ENCODE peak calls at places on chromosomes 4 and X, in nine cellular contexts. One of them, this sample, is unnamed.

GRCh38 chrX:100636321-100636991 is at the start of gene TSPAN6:
- DNase-seq in substantia nigra: peak; percentile 18
- DNase-seq in left colon: peak; percentile 70
- DNase-seq in brain microvascular endothelial cell: peak; percentile 89
- DNase-seq in A549: peak; percentile 91
- DNase-seq in stimulated activated CD8-positive, alpha-beta memory T cell treated with anti-CD3 and anti-CD28 coated beads, Interleukin-12 subunit alpha, Interleukin-12 subunit beta, amount 100 ng/mL, for 1 hour: peak; percentile 39
- DNase-seq in Peyer's patch: peak; percentile 54
- DNase-seq in NAMALWA: no peak
- DNase-seq in CD4-positive, alpha-beta memory T cell: peak; percentile 74
- DNase-seq in this sample: peak; percentile 78

GRCh38 chr4:143482753-143483362 is 30.6 kb upstream of the SMARCA5 start:
- DNase-seq in substantia nigra: peak; percentile 11
- DNase-seq in left colon: no peak
- DNase-seq in brain microvascular endothelial cell: peak; percentile 32
- DNase-seq in A549: peak; percentile 47
- DNase-seq in stimulated activated CD8-positive, alpha-beta memory T cell treated with anti-CD3 and anti-CD28 coated beads, Interleukin-12 subunit alpha, Interleukin-12 subunit beta, amount 100 ng/mL, for 1 hour: no peak
- DNase-seq in Peyer's patch: no peak
- DNase-seq in NAMALWA: peak; percentile 84
- DNase-seq in CD4-positive, alpha-beta memory T cell: no peak
- DNase-seq in this sample: no peak

GRCh38 chr4:53508446-53508845 is 82.8 kb downstream of the LNX1 start:
- DNase-seq in substantia nigra: no peak
- DNase-seq in left colon: no peak
- DNase-seq in brain microvascular endothelial cell: peak; percentile 68
- DNase-seq in A549: peak; percentile 10
- DNase-seq in stimulated activated CD8-positive, alpha-beta memory T cell treated with anti-CD3 and anti-CD28 coated beads, Interleukin-12 subunit alpha, Interleukin-12 subunit beta, amount 100 ng/mL, for 1 hour: no peak
- DNase-seq in Peyer's patch: no peak
- DNase-seq in NAMALWA: no peak
- DNase-seq in CD4-positive, alpha-beta memory T cell: no peak
- DNase-seq in this sample: no peak

GRCh38 chrX:66633541-66633940 is 5.3 kb downstream of the EDA2R start:
- DNase-seq in substantia nigra: no peak
- DNase-seq in left colon: no peak
- DNase-seq in brain microvascular endothelial cell: peak; percentile 52
- DNase-seq in A549: no peak
- DNase-seq in stimulated activated CD8-positive, alpha-beta memory T cell treated with anti-CD3 and anti-CD28 coated beads, Interleukin-12 subunit alpha, Interleukin-12 subunit beta, amount 100 ng/mL, for 1 hour: no peak
- DNase-seq in Peyer's patch: no peak
- DNase-seq in NAMALWA: no peak
- DNase-seq in CD4-positive, alpha-beta memory T cell: no peak
- DNase-seq in this sample: no peak

GRCh38 chrX:94492541-94492940 is 818.5 kb downstream of the FAM133A start:
- DNase-seq in substantia nigra: no peak
- DNase-seq in left colon: no peak
- DNase-seq in brain microvascular endothelial cell: no peak
- DNase-seq in A549: no peak
- DNase-seq in stimulated activated CD8-positive, alpha-beta memory T cell treated with anti-CD3 and anti-CD28 coated beads, Interleukin-12 subunit alpha, Interleukin-12 subunit beta, amount 100 ng/mL, for 1 hour: no peak
- DNase-seq in Peyer's patch: no peak
- DNase-seq in NAMALWA: no peak
- DNase-seq in CD4-positive, alpha-beta memory T cell: no peak
- DNase-seq in this sample: no peak

GRCh38 chrX:155009994-155010472 is 12.5 kb downstream of the F8 start:
- DNase-seq in substantia nigra: no peak
- DNase-seq in left colon: no peak
- DNase-seq in brain microvascular endothelial cell: no peak
- DNase-seq in A549: no peak
- DNase-seq in stimulated activated CD8-positive, alpha-beta memory T cell treated with anti-CD3 and anti-CD28 coated beads, Interleukin-12 subunit alpha, Interleukin-12 subunit beta, amount 100 ng/mL, for 1 hour: no peak
- DNase-seq in Peyer's patch: no peak
- DNase-seq in NAMALWA: no peak
- DNase-seq in CD4-positive, alpha-beta memory T cell: no peak
- DNase-seq in this sample: no peak

GRCh38 chr4:106334732-106335131 is 18.4 kb downstream of the AIMP1 start:
- DNase-seq in substantia nigra: no peak
- DNase-seq in left colon: no peak
- DNase-seq in brain microvascular endothelial cell: peak; percentile 55
- DNase-seq in A549: no peak
- DNase-seq in stimulated activated CD8-positive, alpha-beta memory T cell treated with anti-CD3 and anti-CD28 coated beads, Interleukin-12 subunit alpha, Interleukin-12 subunit beta, amount 100 ng/mL, for 1 hour: no peak
- DNase-seq in Peyer's patch: no peak
- DNase-seq in NAMALWA: no peak
- DNase-seq in CD4-positive, alpha-beta memory T cell: no peak
- DNase-seq in this sample: no peak

GRCh38 chr4:55754754-55755350 is 64.7 kb upstream of the EXOC1L start:
- DNase-seq in substantia nigra: no peak
- DNase-seq in left colon: no peak
- DNase-seq in brain microvascular endothelial cell: no peak
- DNase-seq in A549: no peak
- DNase-seq in stimulated activated CD8-positive, alpha-beta memory T cell treated with anti-CD3 and anti-CD28 coated beads, Interleukin-12 subunit alpha, Interleukin-12 subunit beta, amount 100 ng/mL, for 1 hour: no peak
- DNase-seq in Peyer's patch: no peak
- DNase-seq in NAMALWA: no peak
- DNase-seq in CD4-positive, alpha-beta memory T cell: no peak
- DNase-seq in this sample: no peak

GRCh38 chr4:173211838-173212237 is 43.2 kb downstream of the GALNT7 start:
- DNase-seq in substantia nigra: no peak
- DNase-seq in left colon: no peak
- DNase-seq in brain microvascular endothelial cell: peak; percentile 52
- DNase-seq in A549: peak; percentile 58
- DNase-seq in stimulated activated CD8-positive, alpha-beta memory T cell treated with anti-CD3 and anti-CD28 coated beads, Interleukin-12 subunit alpha, Interleukin-12 subunit beta, amount 100 ng/mL, for 1 hour: no peak
- DNase-seq in Peyer's patch: no peak
- DNase-seq in NAMALWA: no peak
- DNase-seq in CD4-positive, alpha-beta memory T cell: no peak
- DNase-seq in this sample: no peak

GRCh38 chr4:111988514-111988913 is 156.7 kb upstream of the FAM241A start:
- DNase-seq in substantia nigra: no peak
- DNase-seq in left colon: no peak
- DNase-seq in brain microvascular endothelial cell: no peak
- DNase-seq in A549: no peak
- DNase-seq in stimulated activated CD8-positive, alpha-beta memory T cell treated with anti-CD3 and anti-CD28 coated beads, Interleukin-12 subunit alpha, Interleukin-12 subunit beta, amount 100 ng/mL, for 1 hour: no peak
- DNase-seq in Peyer's patch: no peak
- DNase-seq in NAMALWA: no peak
- DNase-seq in CD4-positive, alpha-beta memory T cell: no peak
- DNase-seq in this sample: no peak

GRCh38 chr4:78667764-78668163 is 108.4 kb upstream of the BMP2K start:
- DNase-seq in substantia nigra: no peak
- DNase-seq in left colon: no peak
- DNase-seq in brain microvascular endothelial cell: no peak
- DNase-seq in A549: no peak
- DNase-seq in stimulated activated CD8-positive, alpha-beta memory T cell treated with anti-CD3 and anti-CD28 coated beads, Interleukin-12 subunit alpha, Interleukin-12 subunit beta, amount 100 ng/mL, for 1 hour: no peak
- DNase-seq in Peyer's patch: no peak
- DNase-seq in NAMALWA: peak; percentile 26
- DNase-seq in CD4-positive, alpha-beta memory T cell: no peak
- DNase-seq in this sample: no peak

GRCh38 chrX:54182194-54182863 is 725 bp downstream of the FAM120C start:
- DNase-seq in substantia nigra: peak; percentile 39
- DNase-seq in left colon: peak; percentile 71
- DNase-seq in brain microvascular endothelial cell: no peak
- DNase-seq in A549: peak; percentile 66
- DNase-seq in stimulated activated CD8-positive, alpha-beta memory T cell treated with anti-CD3 and anti-CD28 coated beads, Interleukin-12 subunit alpha, Interleukin-12 subunit beta, amount 100 ng/mL, for 1 hour: peak; percentile 36
- DNase-seq in Peyer's patch: peak; percentile 75
- DNase-seq in NAMALWA: peak; percentile 63
- DNase-seq in CD4-positive, alpha-beta memory T cell: peak; percentile 78
- DNase-seq in this sample: peak; percentile 52

GRCh38 chr4:38169524-38169923 is 209.3 kb downstream of the PTTG2 start:
- DNase-seq in substantia nigra: no peak
- DNase-seq in left colon: no peak
- DNase-seq in brain microvascular endothelial cell: no peak
- DNase-seq in A549: no peak
- DNase-seq in stimulated activated CD8-positive, alpha-beta memory T cell treated with anti-CD3 and anti-CD28 coated beads, Interleukin-12 subunit alpha, Interleukin-12 subunit beta, amount 100 ng/mL, for 1 hour: no peak
- DNase-seq in Peyer's patch: no peak
- DNase-seq in NAMALWA: no peak
- DNase-seq in CD4-positive, alpha-beta memory T cell: no peak
- DNase-seq in this sample: no peak

GRCh38 chr4:56320293-56320692 is 67.0 kb downstream of the AASDH start:
- DNase-seq in substantia nigra: no peak
- DNase-seq in left colon: no peak
- DNase-seq in brain microvascular endothelial cell: no peak
- DNase-seq in A549: peak; percentile 3
- DNase-seq in stimulated activated CD8-positive, alpha-beta memory T cell treated with anti-CD3 and anti-CD28 coated beads, Interleukin-12 subunit alpha, Interleukin-12 subunit beta, amount 100 ng/mL, for 1 hour: no peak
- DNase-seq in Peyer's patch: no peak
- DNase-seq in NAMALWA: no peak
- DNase-seq in CD4-positive, alpha-beta memory T cell: no peak
- DNase-seq in this sample: no peak

GRCh38 chr4:124053872-124054538 is 657.4 kb downstream of the SPRY1 start:
- DNase-seq in substantia nigra: no peak
- DNase-seq in left colon: no peak
- DNase-seq in brain microvascular endothelial cell: no peak
- DNase-seq in A549: no peak
- DNase-seq in stimulated activated CD8-positive, alpha-beta memory T cell treated with anti-CD3 and anti-CD28 coated beads, Interleukin-12 subunit alpha, Interleukin-12 subunit beta, amount 100 ng/mL, for 1 hour: no peak
- DNase-seq in Peyer's patch: no peak
- DNase-seq in NAMALWA: no peak
- DNase-seq in CD4-positive, alpha-beta memory T cell: no peak
- DNase-seq in this sample: no peak

GRCh38 chrX:136028383-136028984 is 43.2 kb downstream of the SLC9A6 start:
- DNase-seq in substantia nigra: no peak
- DNase-seq in left colon: no peak
- DNase-seq in brain microvascular endothelial cell: no peak
- DNase-seq in A549: peak; percentile 55
- DNase-seq in stimulated activated CD8-positive, alpha-beta memory T cell treated with anti-CD3 and anti-CD28 coated beads, Interleukin-12 subunit alpha, Interleukin-12 subunit beta, amount 100 ng/mL, for 1 hour: no peak
- DNase-seq in Peyer's patch: no peak
- DNase-seq in NAMALWA: peak; percentile 60
- DNase-seq in CD4-positive, alpha-beta memory T cell: no peak
- DNase-seq in this sample: peak; percentile 49

GRCh38 chr4:158535130-158535614 is 13.5 kb downstream of the RXFP1 start:
- DNase-seq in substantia nigra: no peak
- DNase-seq in left colon: no peak
- DNase-seq in brain microvascular endothelial cell: peak; percentile 82
- DNase-seq in A549: peak; percentile 69
- DNase-seq in stimulated activated CD8-positive, alpha-beta memory T cell treated with anti-CD3 and anti-CD28 coated beads, Interleukin-12 subunit alpha, Interleukin-12 subunit beta, amount 100 ng/mL, for 1 hour: no peak
- DNase-seq in Peyer's patch: no peak
- DNase-seq in NAMALWA: peak; percentile 37
- DNase-seq in CD4-positive, alpha-beta memory T cell: no peak
- DNase-seq in this sample: no peak

GRCh38 chr4:41013746-41014145 is 200.6 kb downstream of the APBB2 start:
- DNase-seq in substantia nigra: no peak
- DNase-seq in left colon: no peak
- DNase-seq in brain microvascular endothelial cell: no peak
- DNase-seq in A549: no peak
- DNase-seq in stimulated activated CD8-positive, alpha-beta memory T cell treated with anti-CD3 and anti-CD28 coated beads, Interleukin-12 subunit alpha, Interleukin-12 subunit beta, amount 100 ng/mL, for 1 hour: no peak
- DNase-seq in Peyer's patch: no peak
- DNase-seq in NAMALWA: no peak
- DNase-seq in CD4-positive, alpha-beta memory T cell: no peak
- DNase-seq in this sample: no peak

GRCh38 chrX:23493941-23494374 is 159.3 kb downstream of the PTCHD1 start:
- DNase-seq in substantia nigra: no peak
- DNase-seq in left colon: no peak
- DNase-seq in brain microvascular endothelial cell: peak; percentile 25
- DNase-seq in A549: peak; percentile 11
- DNase-seq in stimulated activated CD8-positive, alpha-beta memory T cell treated with anti-CD3 and anti-CD28 coated beads, Interleukin-12 subunit alpha, Interleukin-12 subunit beta, amount 100 ng/mL, for 1 hour: no peak
- DNase-seq in Peyer's patch: no peak
- DNase-seq in NAMALWA: peak; percentile 4
- DNase-seq in CD4-positive, alpha-beta memory T cell: no peak
- DNase-seq in this sample: no peak

GRCh38 chrX:11470231-11470630 is 177.0 kb downstream of the AMELX start:
- DNase-seq in substantia nigra: no peak
- DNase-seq in left colon: no peak
- DNase-seq in brain microvascular endothelial cell: peak; percentile 75
- DNase-seq in A549: peak; percentile 25
- DNase-seq in stimulated activated CD8-positive, alpha-beta memory T cell treated with anti-CD3 and anti-CD28 coated beads, Interleukin-12 subunit alpha, Interleukin-12 subunit beta, amount 100 ng/mL, for 1 hour: no peak
- DNase-seq in Peyer's patch: no peak
- DNase-seq in NAMALWA: no peak
- DNase-seq in CD4-positive, alpha-beta memory T cell: peak; percentile 23
- DNase-seq in this sample: no peak

GRCh38 chrX:48715066-48715465 is 18.5 kb downstream of the SUV39H1 start:
- DNase-seq in substantia nigra: no peak
- DNase-seq in left colon: no peak
- DNase-seq in brain microvascular endothelial cell: peak; percentile 31
- DNase-seq in A549: no peak
- DNase-seq in stimulated activated CD8-positive, alpha-beta memory T cell treated with anti-CD3 and anti-CD28 coated beads, Interleukin-12 subunit alpha, Interleukin-12 subunit beta, amount 100 ng/mL, for 1 hour: no peak
- DNase-seq in Peyer's patch: no peak
- DNase-seq in NAMALWA: no peak
- DNase-seq in CD4-positive, alpha-beta memory T cell: no peak
- DNase-seq in this sample: no peak

GRCh38 chr4:70721747-70722146 is at the start of gene RUFY3:
- DNase-seq in substantia nigra: peak; percentile 37
- DNase-seq in left colon: no peak
- DNase-seq in brain microvascular endothelial cell: peak; percentile 87
- DNase-seq in A549: no peak
- DNase-seq in stimulated activated CD8-positive, alpha-beta memory T cell treated with anti-CD3 and anti-CD28 coated beads, Interleukin-12 subunit alpha, Interleukin-12 subunit beta, amount 100 ng/mL, for 1 hour: no peak
- DNase-seq in Peyer's patch: no peak
- DNase-seq in NAMALWA: no peak
- DNase-seq in CD4-positive, alpha-beta memory T cell: no peak
- DNase-seq in this sample: no peak

GRCh38 chr4:150573534-150573933 is 8.4 kb upstream of the MAB21L2 start:
- DNase-seq in substantia nigra: no peak
- DNase-seq in left colon: no peak
- DNase-seq in brain microvascular endothelial cell: no peak
- DNase-seq in A549: no peak
- DNase-seq in stimulated activated CD8-positive, alpha-beta memory T cell treated with anti-CD3 and anti-CD28 coated beads, Interleukin-12 subunit alpha, Interleukin-12 subunit beta, amount 100 ng/mL, for 1 hour: no peak
- DNase-seq in Peyer's patch: no peak
- DNase-seq in NAMALWA: no peak
- DNase-seq in CD4-positive, alpha-beta memory T cell: no peak
- DNase-seq in this sample: no peak

GRCh38 chrX:119481218-119481875 is 13.1 kb downstream of the SLC25A5 start:
- DNase-seq in substantia nigra: no peak
- DNase-seq in left colon: no peak
- DNase-seq in brain microvascular endothelial cell: no peak
- DNase-seq in A549: peak; percentile 23
- DNase-seq in stimulated activated CD8-positive, alpha-beta memory T cell treated with anti-CD3 and anti-CD28 coated beads, Interleukin-12 subunit alpha, Interleukin-12 subunit beta, amount 100 ng/mL, for 1 hour: no peak
- DNase-seq in Peyer's patch: no peak
- DNase-seq in NAMALWA: no peak
- DNase-seq in CD4-positive, alpha-beta memory T cell: no peak
- DNase-seq in this sample: no peak

GRCh38 chr4:121072080-121072835 is at the start of gene NDNF:
- DNase-seq in substantia nigra: peak; percentile 22
- DNase-seq in left colon: peak; percentile 75
- DNase-seq in brain microvascular endothelial cell: no peak
- DNase-seq in A549: no peak
- DNase-seq in stimulated activated CD8-positive, alpha-beta memory T cell treated with anti-CD3 and anti-CD28 coated beads, Interleukin-12 subunit alpha, Interleukin-12 subunit beta, amount 100 ng/mL, for 1 hour: peak; percentile 20
- DNase-seq in Peyer's patch: no peak
- DNase-seq in NAMALWA: no peak
- DNase-seq in CD4-positive, alpha-beta memory T cell: peak; percentile 62
- DNase-seq in this sample: peak; percentile 33

GRCh38 chr4:110631582-110632505 is 9.0 kb upstream of the PITX2 start:
- DNase-seq in substantia nigra: peak; percentile 50
- DNase-seq in left colon: peak; percentile 64
- DNase-seq in brain microvascular endothelial cell: peak; percentile 61
- DNase-seq in A549: peak; percentile 82
- DNase-seq in stimulated activated CD8-positive, alpha-beta memory T cell treated with anti-CD3 and anti-CD28 coated beads, Interleukin-12 subunit alpha, Interleukin-12 subunit beta, amount 100 ng/mL, for 1 hour: no peak
- DNase-seq in Peyer's patch: no peak
- DNase-seq in NAMALWA: peak; percentile 88
- DNase-seq in CD4-positive, alpha-beta memory T cell: no peak
- DNase-seq in this sample: no peak

GRCh38 chr4:144754562-144755410 is 108.8 kb downstream of the HHIP start:
- DNase-seq in substantia nigra: no peak
- DNase-seq in left colon: no peak
- DNase-seq in brain microvascular endothelial cell: peak; percentile 54
- DNase-seq in A549: peak; percentile 12
- DNase-seq in stimulated activated CD8-positive, alpha-beta memory T cell treated with anti-CD3 and anti-CD28 coated beads, Interleukin-12 subunit alpha, Interleukin-12 subunit beta, amount 100 ng/mL, for 1 hour: no peak
- DNase-seq in Peyer's patch: no peak
- DNase-seq in NAMALWA: peak; percentile 17
- DNase-seq in CD4-positive, alpha-beta memory T cell: no peak
- DNase-seq in this sample: no peak

GRCh38 chr4:44016582-44017421 is 431.8 kb downstream of the KCTD8 start:
- DNase-seq in substantia nigra: no peak
- DNase-seq in left colon: no peak
- DNase-seq in brain microvascular endothelial cell: no peak
- DNase-seq in A549: peak; percentile 13
- DNase-seq in stimulated activated CD8-positive, alpha-beta memory T cell treated with anti-CD3 and anti-CD28 coated beads, Interleukin-12 subunit alpha, Interleukin-12 subunit beta, amount 100 ng/mL, for 1 hour: no peak
- DNase-seq in Peyer's patch: no peak
- DNase-seq in NAMALWA: no peak
- DNase-seq in CD4-positive, alpha-beta memory T cell: no peak
- DNase-seq in this sample: no peak

GRCh38 chr4:10107111-10108091 is 9.2 kb downstream of the WDR1 start:
- DNase-seq in substantia nigra: no peak
- DNase-seq in left colon: no peak
- DNase-seq in brain microvascular endothelial cell: no peak
- DNase-seq in A549: no peak
- DNase-seq in stimulated activated CD8-positive, alpha-beta memory T cell treated with anti-CD3 and anti-CD28 coated beads, Interleukin-12 subunit alpha, Interleukin-12 subunit beta, amount 100 ng/mL, for 1 hour: no peak
- DNase-seq in Peyer's patch: no peak
- DNase-seq in NAMALWA: no peak
- DNase-seq in CD4-positive, alpha-beta memory T cell: no peak
- DNase-seq in this sample: no peak

GRCh38 chrX:66162331-66162822 is 1.7 kb upstream of the HEPH start:
- DNase-seq in substantia nigra: no peak
- DNase-seq in left colon: peak; percentile 71
- DNase-seq in brain microvascular endothelial cell: no peak
- DNase-seq in A549: no peak
- DNase-seq in stimulated activated CD8-positive, alpha-beta memory T cell treated with anti-CD3 and anti-CD28 coated beads, Interleukin-12 subunit alpha, Interleukin-12 subunit beta, amount 100 ng/mL, for 1 hour: no peak
- DNase-seq in Peyer's patch: no peak
- DNase-seq in NAMALWA: no peak
- DNase-seq in CD4-positive, alpha-beta memory T cell: no peak
- DNase-seq in this sample: no peak

GRCh38 chrX:105299286-105299685 is 78.8 kb upstream of the TEX13A start:
- DNase-seq in substantia nigra: no peak
- DNase-seq in left colon: no peak
- DNase-seq in brain microvascular endothelial cell: no peak
- DNase-seq in A549: no peak
- DNase-seq in stimulated activated CD8-positive, alpha-beta memory T cell treated with anti-CD3 and anti-CD28 coated beads, Interleukin-12 subunit alpha, Interleukin-12 subunit beta, amount 100 ng/mL, for 1 hour: no peak
- DNase-seq in Peyer's patch: no peak
- DNase-seq in NAMALWA: no peak
- DNase-seq in CD4-positive, alpha-beta memory T cell: no peak
- DNase-seq in this sample: no peak

This sample was measured in naive thymus-derived CD4-positive, alpha-beta T cell.